ENCODE peak calls at places on chromosomes 1 and 21, in four cellular contexts. One of them, this sample, is unnamed.

GRCh38 chr1:92975551-92976232 is 14.4 kb upstream of the DIPK1A start:
- DNase-seq in GM12878: peak; percentile 97
- DNase-seq in HL-60: no peak
- DNase-seq in K562: no peak
- DNase-seq in this sample: no peak

GRCh38 chr1:7070389-7071029 is 285.3 kb downstream of the CAMTA1 start:
- DNase-seq in GM12878: peak; percentile 3
- DNase-seq in HL-60: peak; percentile 4
- DNase-seq in K562: peak; percentile 66
- DNase-seq in this sample: peak; percentile 70

GRCh38 chr1:94202241-94202640 is 35.1 kb downstream of the ARHGAP29 start:
- DNase-seq in GM12878: no peak
- DNase-seq in HL-60: no peak
- DNase-seq in K562: no peak
- DNase-seq in this sample: no peak

GRCh38 chr1:9066945-9067807 is 2.3 kb downstream of the SLC2A5 start:
- DNase-seq in GM12878: no peak
- DNase-seq in HL-60: peak; percentile 79
- DNase-seq in K562: no peak
- DNase-seq in this sample: no peak

GRCh38 chr21:43758132-43758619 is 17.9 kb downstream of the CSTB start:
- DNase-seq in GM12878: no peak
- DNase-seq in HL-60: no peak
- DNase-seq in K562: no peak
- DNase-seq in this sample: no peak

GRCh38 chr1:115327270-115327669 is 10.8 kb downstream of the NGF start:
- DNase-seq in GM12878: no peak
- DNase-seq in HL-60: no peak
- DNase-seq in K562: no peak
- DNase-seq in this sample: no peak

GRCh38 chr1:227268943-227269342 is 49.3 kb downstream of the CDC42BPA start:
- DNase-seq in GM12878: no peak
- DNase-seq in HL-60: no peak
- DNase-seq in K562: no peak
- DNase-seq in this sample: no peak

GRCh38 chr1:155970531-155971167 is 7.7 kb downstream of the ARHGEF2 start:
- DNase-seq in GM12878: no peak
- DNase-seq in HL-60: peak; percentile 81
- DNase-seq in K562: peak; percentile 53
- DNase-seq in this sample: peak; percentile 76

GRCh38 chr1:77639056-77639455 is 43.4 kb downstream of the ZZZ3 start:
- DNase-seq in GM12878: no peak
- DNase-seq in HL-60: no peak
- DNase-seq in K562: no peak
- DNase-seq in this sample: no peak

GRCh38 chr1:30856260-30856790 is 52.2 kb downstream of the SDC3 start:
- DNase-seq in GM12878: no peak
- DNase-seq in HL-60: no peak
- DNase-seq in K562: no peak
- DNase-seq in this sample: no peak

GRCh38 chr1:67582625-67583461 is 102.2 kb upstream of the GADD45A start:
- DNase-seq in GM12878: no peak
- DNase-seq in HL-60: no peak
- DNase-seq in K562: no peak
- DNase-seq in this sample: no peak

GRCh38 chr1:221565718-221566117 is 176.2 kb downstream of the DUSP10 start:
- DNase-seq in GM12878: no peak
- DNase-seq in HL-60: no peak
- DNase-seq in K562: no peak
- DNase-seq in this sample: no peak

GRCh38 chr1:67846538-67846937 is 13.3 kb upstream of the GNG12 start:
- DNase-seq in GM12878: no peak
- DNase-seq in HL-60: no peak
- DNase-seq in K562: no peak
- DNase-seq in this sample: no peak

GRCh38 chr1:25031966-25032667 is 102.0 kb upstream of the RUNX3 start:
- DNase-seq in GM12878: peak; percentile 94
- DNase-seq in HL-60: no peak
- DNase-seq in K562: no peak
- DNase-seq in this sample: no peak

GRCh38 chr1:109371271-109371739 is 26.4 kb downstream of the SORT1 start:
- DNase-seq in GM12878: no peak
- DNase-seq in HL-60: peak; percentile 60
- DNase-seq in K562: no peak
- DNase-seq in this sample: no peak

GRCh38 chr1:24283326-24284155 is 35.6 kb upstream of the GRHL3 start:
- DNase-seq in GM12878: no peak
- DNase-seq in HL-60: no peak
- DNase-seq in K562: no peak
- DNase-seq in this sample: no peak

GRCh38 chr1:160993544-160993943 is 27.4 kb downstream of the F11R start:
- DNase-seq in GM12878: no peak
- DNase-seq in HL-60: peak; percentile 21
- DNase-seq in K562: no peak
- DNase-seq in this sample: no peak

GRCh38 chr1:6181347-6181770 is 1.2 kb upstream of the CHD5 start:
- DNase-seq in GM12878: no peak
- DNase-seq in HL-60: no peak
- DNase-seq in K562: no peak
- DNase-seq in this sample: no peak

GRCh38 chr1:108502624-108503023 is 52.5 kb downstream of the NBPF6 start:
- DNase-seq in GM12878: no peak
- DNase-seq in HL-60: no peak
- DNase-seq in K562: no peak
- DNase-seq in this sample: no peak

GRCh38 chr1:226064816-226065248 is 2.3 kb downstream of the H3-3A start:
- DNase-seq in GM12878: no peak
- DNase-seq in HL-60: no peak
- DNase-seq in K562: no peak
- DNase-seq in this sample: no peak

GRCh38 chr1:29703596-29703995 is 467.3 kb downstream of the PTPRU start:
- DNase-seq in GM12878: no peak
- DNase-seq in HL-60: no peak
- DNase-seq in K562: peak; percentile 39
- DNase-seq in this sample: peak; percentile 44

GRCh38 chr1:228163004-228163753 is 2.4 kb upstream of the IBA57 start:
- DNase-seq in GM12878: no peak
- DNase-seq in HL-60: no peak
- DNase-seq in K562: no peak
- DNase-seq in this sample: no peak

GRCh38 chr1:166170075-166170474 is 3.3 kb upstream of the FAM78B start:
- DNase-seq in GM12878: peak; percentile 85
- DNase-seq in HL-60: no peak
- DNase-seq in K562: no peak
- DNase-seq in this sample: no peak

GRCh38 chr1:3352084-3352951 is 102.1 kb upstream of the ARHGEF16 start:
- DNase-seq in GM12878: no peak
- DNase-seq in HL-60: no peak
- DNase-seq in K562: no peak
- DNase-seq in this sample: no peak

GRCh38 chr1:117171900-117172501 is 38.7 kb downstream of the VTCN1 start:
- DNase-seq in GM12878: no peak
- DNase-seq in HL-60: no peak
- DNase-seq in K562: no peak
- DNase-seq in this sample: no peak

GRCh38 chr21:41090981-41091380 is 77.0 kb upstream of the BACE2 start:
- DNase-seq in GM12878: no peak
- DNase-seq in HL-60: no peak
- DNase-seq in K562: no peak
- DNase-seq in this sample: no peak

GRCh38 chr1:156740307-156740678 is 595 bp downstream of the MRPL24 start:
- DNase-seq in GM12878: no peak
- DNase-seq in HL-60: no peak
- DNase-seq in K562: no peak
- DNase-seq in this sample: no peak

GRCh38 chr1:69911301-69911801 is 294.0 kb downstream of the LRRC40 start:
- DNase-seq in GM12878: no peak
- DNase-seq in HL-60: peak; percentile 20
- DNase-seq in K562: no peak
- DNase-seq in this sample: no peak

GRCh38 chr1:37697090-37697489 is 4.8 kb downstream of the CDCA8 start:
- DNase-seq in GM12878: no peak
- DNase-seq in HL-60: no peak
- DNase-seq in K562: no peak
- DNase-seq in this sample: no peak
- TF ChIP-seq POLR2AphosphoS5 in GM12878: no peak
- TF ChIP-seq POLR2AphosphoS5 in HL-60: no peak
- TF ChIP-seq POLR2AphosphoS5 in K562: no peak
- TF ChIP-seq POLR2AphosphoS5 in this sample: no peak

DNA sequence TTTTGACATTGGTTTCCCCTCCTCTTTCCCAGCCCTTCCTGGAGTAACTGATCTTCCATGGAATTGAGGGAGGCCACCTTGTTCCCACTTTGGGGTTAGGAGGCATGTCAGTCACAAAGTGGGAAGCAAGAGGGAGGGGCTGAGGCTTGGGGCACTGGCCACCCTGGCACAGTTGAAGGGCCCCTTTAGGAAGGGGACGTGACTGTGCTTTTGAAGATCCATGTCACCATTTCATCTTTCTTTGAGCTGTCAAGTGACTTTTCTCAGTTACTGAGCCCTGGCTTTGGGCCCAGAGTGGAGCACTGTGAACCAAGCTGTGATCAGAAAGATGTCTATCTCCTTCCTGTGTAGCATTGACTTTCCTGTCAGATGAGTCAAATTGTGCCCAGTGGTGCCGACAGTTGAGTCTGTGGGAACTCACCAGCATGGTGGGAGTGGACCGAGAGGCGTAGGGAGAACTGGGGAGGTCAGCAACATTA is 38.5 kb upstream of the TDRD10 start:
- DNase-seq in GM12878: peak; percentile 46
- DNase-seq in HL-60: no peak
- DNase-seq in K562: no peak
- DNase-seq in this sample: no peak
- TF ChIP-seq SPI1 in GM12878: no peak
- TF ChIP-seq SPI1 in HL-60: no peak
- TF ChIP-seq SPI1 in K562: no peak
- TF ChIP-seq SPI1 in this sample: no peak

GRCh38 chr1:214603819-214604252 is 841 bp downstream of the CENPF start:
- DNase-seq in GM12878: no peak
- DNase-seq in HL-60: no peak
- DNase-seq in K562: peak; percentile 33
- DNase-seq in this sample: no peak

GRCh38 chr1:214604543-214604942 is 1.5 kb downstream of the CENPF start:
- DNase-seq in GM12878: no peak
- DNase-seq in HL-60: no peak
- DNase-seq in K562: no peak
- DNase-seq in this sample: no peak

GRCh38 chr1:214602764-214603657 is at the start of gene CENPF:
- DNase-seq in GM12878: peak; percentile 91
- DNase-seq in HL-60: peak; percentile 93
- DNase-seq in K562: peak; percentile 99
- DNase-seq in this sample: peak; percentile 93
- TF ChIP-seq POLR2AphosphoS5 in GM12878: no peak
- TF ChIP-seq POLR2AphosphoS5 in HL-60: peak; percentile 64
- TF ChIP-seq POLR2AphosphoS5 in K562: peak; percentile 58
- TF ChIP-seq POLR2AphosphoS5 in this sample: no peak

GRCh38 chr1:81558291-81559076 is 242.2 kb upstream of the ADGRL2 start:
- DNase-seq in GM12878: no peak
- DNase-seq in HL-60: no peak
- DNase-seq in K562: no peak
- DNase-seq in this sample: no peak

GRCh38 chr1:81560629-81561028 is 240.1 kb upstream of the ADGRL2 start:
- DNase-seq in GM12878: no peak
- DNase-seq in HL-60: no peak
- DNase-seq in K562: no peak
- DNase-seq in this sample: no peak

GRCh38 chr1:81562934-81563333 is 237.8 kb upstream of the ADGRL2 start:
- DNase-seq in GM12878: no peak
- DNase-seq in HL-60: no peak
- DNase-seq in K562: no peak
- DNase-seq in this sample: no peak

GRCh38 chr1:81559662-81560350 is 240.9 kb upstream of the ADGRL2 start:
- DNase-seq in GM12878: no peak
- DNase-seq in HL-60: no peak
- DNase-seq in K562: no peak
- DNase-seq in this sample: no peak

DNA sequence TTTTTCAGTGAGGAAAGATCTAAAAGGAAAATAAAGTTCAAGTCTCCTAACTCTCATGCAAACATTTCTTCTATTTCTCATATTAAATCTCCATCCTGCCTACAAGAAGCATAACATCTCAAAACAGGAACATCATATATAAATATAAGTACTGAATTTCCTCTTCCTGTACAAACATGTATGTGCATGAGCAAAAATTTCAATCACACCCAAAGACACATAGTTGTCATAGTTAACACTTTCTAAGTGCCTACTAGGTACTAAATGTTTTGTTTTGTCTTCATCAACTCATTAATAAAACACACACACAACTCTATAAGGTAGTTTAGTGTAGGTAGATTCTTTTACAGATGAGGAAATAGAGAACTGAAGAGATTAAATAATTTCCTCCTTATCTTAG is 237.1 kb upstream of the ADGRL2 start:
- DNase-seq in GM12878: no peak
- DNase-seq in HL-60: no peak
- DNase-seq in K562: no peak
- DNase-seq in this sample: no peak
- TF ChIP-seq SPI1 in GM12878: no peak
- TF ChIP-seq SPI1 in HL-60: no peak
- TF ChIP-seq SPI1 in K562: no peak
- TF ChIP-seq SPI1 in this sample: no peak

This sample was measured in GM12891.